ENCODE peak calls at places on chromosomes 5 and 9, in ten cellular contexts. G is A549, H is RWPE1, A is fibroblast of lung, U is IMR-90, K is hepatocyte, E is gastrocnemius medialis, L is lower lobe of right lung, R is testis, Y is DND-41. N is an unnamed sample.

GRCh38 chr5:54520438-54520846 is 2.9 kb downstream of the SNX18 start:
- DNase-seq in G (no peak), H (peak; percentile 45), A (peak; percentile 47), U (peak; percentile 56), K (peak; percentile 46), E (no peak), L (no peak), R (peak; percentile 60), Y (no peak), N (no peak)

GRCh38 chr9:23820731-23821399 is 5.2 kb downstream of the ELAVL2 start:
- DNase-seq in G (no peak), H (peak; percentile 42), A (no peak), U (no peak), K (peak; percentile 28), E (no peak), L (no peak), R (peak; percentile 33), Y (no peak), N (no peak)

GRCh38 chr5:9716838-9717281 is 86.7 kb upstream of the TAS2R1 start:
- DNase-seq in G (no peak), H (no peak), A (peak; percentile 43), U (peak; percentile 96), K (no peak), E (no peak), L (no peak), R (no peak), Y (no peak), N (no peak)

GRCh38 chr5:171714286-171714685 is 71.3 kb upstream of the SMIM23 start:
- DNase-seq in G (no peak), H (no peak), A (no peak), U (no peak), K (no peak), E (no peak), L (no peak), R (no peak), Y (no peak), N (no peak)

GRCh38 chr5:124494540-124495116 is 251.8 kb downstream of the ZNF608 start:
- DNase-seq in G (no peak), H (no peak), A (no peak), U (peak; percentile 25), K (no peak), E (no peak), L (no peak), R (no peak), Y (no peak), N (no peak)

GRCh38 chr5:141121563-141121962 is at the start of gene PCDHB4:
- DNase-seq in G (peak; percentile 10), H (no peak), A (peak; percentile 8), U (no peak), K (no peak), E (no peak), L (no peak), R (peak; percentile 67), Y (no peak), N (no peak)

GRCh38 chr9:16213781-16214515 is 656.5 kb downstream of the BNC2 start:
- DNase-seq in G (peak; percentile 81), H (peak; percentile 46), A (peak; percentile 99), U (peak; percentile 99), K (peak; percentile 25), E (peak; percentile 64), L (no peak), R (peak; percentile 71), Y (no peak), N (no peak)

GRCh38 chr9:96487949-96488348 is 38.0 kb downstream of the HABP4 start:
- DNase-seq in G (no peak), H (no peak), A (peak; percentile 37), U (no peak), K (no peak), E (no peak), L (no peak), R (no peak), Y (no peak), N (no peak)

GRCh38 chr5:115168829-115169391 is 798 bp downstream of the TRIM36 start:
- DNase-seq in G (no peak), H (no peak), A (no peak), U (no peak), K (peak; percentile 39), E (no peak), L (no peak), R (no peak), Y (no peak), N (no peak)

GRCh38 chr5:91849069-91849468 is 466.0 kb upstream of the ARRDC3 start:
- DNase-seq in G (no peak), H (no peak), A (no peak), U (no peak), K (no peak), E (no peak), L (no peak), R (no peak), Y (no peak), N (no peak)

GRCh38 chr5:145924849-145925248 is 11.5 kb upstream of the SH3RF2 start:
- DNase-seq in G (no peak), H (no peak), A (no peak), U (no peak), K (no peak), E (no peak), L (no peak), R (no peak), Y (no peak), N (no peak)

GRCh38 chr5:98917433-98917832 is 11.4 kb downstream of the CHD1 start:
- DNase-seq in G (no peak), H (no peak), A (no peak), U (no peak), K (no peak), E (no peak), L (no peak), R (no peak), Y (no peak), N (no peak)

GRCh38 chr5:3911111-3911510 is 315.5 kb downstream of the IRX1 start:
- DNase-seq in G (no peak), H (no peak), A (no peak), U (no peak), K (no peak), E (no peak), L (no peak), R (no peak), Y (no peak), N (no peak)

GRCh38 chr5:77449277-77449676 is 42.8 kb downstream of the WDR41 start:
- DNase-seq in G (no peak), H (no peak), A (no peak), U (no peak), K (no peak), E (no peak), L (no peak), R (no peak), Y (no peak), N (no peak)

DNA sequence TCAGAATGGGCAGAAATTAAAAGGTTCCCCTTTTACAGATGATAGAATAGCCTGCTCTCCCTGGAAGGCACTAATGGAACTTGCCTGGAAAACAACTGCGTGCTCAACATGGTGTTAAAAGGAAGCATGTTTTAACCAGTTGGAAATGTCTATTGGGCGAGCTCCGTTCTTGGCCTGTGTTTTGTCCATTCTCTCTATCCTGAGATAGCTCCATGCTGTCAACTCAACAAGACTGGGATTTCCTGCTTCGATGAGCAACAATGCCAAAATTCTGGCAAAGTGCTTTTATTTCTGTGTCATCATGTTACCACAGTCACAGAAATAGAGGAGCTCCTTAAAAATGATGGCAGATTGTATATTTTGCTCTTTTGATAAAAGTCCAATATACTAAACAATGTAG is 198.3 kb downstream of the PLK2 start:
- DNase-seq in G (no peak), H (no peak), A (peak; percentile 44), U (peak; percentile 65), K (no peak), E (no peak), L (no peak), R (no peak), Y (no peak), N (no peak)
- H3K27ac ChIP-seq in G (peak overlapping the region; percentile 91), H (no peak overlapping the region), A (no peak overlapping the region), U (no peak overlapping the region), K (no peak overlapping the region), E (no peak overlapping the region), L (no peak overlapping the region), R (no peak overlapping the region), Y (no peak overlapping the region), N (peak overlapping the region; percentile 24)

GRCh38 chr5:73780297-73781080 is 154.5 kb downstream of the ARHGEF28 start:
- DNase-seq in G (no peak), H (no peak), A (no peak), U (no peak), K (peak; percentile 51), E (no peak), L (peak; percentile 47), R (no peak), Y (no peak), N (no peak)
- TF ChIP-seq CTCF in G (no peak), H (no peak), A (no peak), U (no peak), K (no peak), E (no peak), L (no peak), R (no peak), Y (no peak), N (no peak)

GRCh38 chr9:122080986-122081385 is 12.1 kb downstream of the TTLL11 start:
- DNase-seq in G (no peak), H (no peak), A (peak; percentile 81), U (peak; percentile 84), K (no peak), E (no peak), L (no peak), R (no peak), Y (no peak), N (no peak)

GRCh38 chr9:122086873-122087272 is 6.2 kb downstream of the TTLL11 start:
- DNase-seq in G (no peak), H (no peak), A (no peak), U (no peak), K (no peak), E (no peak), L (no peak), R (no peak), Y (no peak), N (no peak)

GRCh38 chr9:122085260-122085659 is 7.8 kb downstream of the TTLL11 start:
- DNase-seq in G (no peak), H (no peak), A (no peak), U (no peak), K (no peak), E (no peak), L (no peak), R (no peak), Y (no peak), N (no peak)

GRCh38 chr9:122087406-122088200 is 5.5 kb downstream of the TTLL11 start:
- DNase-seq in G (no peak), H (no peak), A (peak; percentile 76), U (peak; percentile 75), K (no peak), E (no peak), L (no peak), R (no peak), Y (no peak), N (peak; percentile 84)

DNA sequence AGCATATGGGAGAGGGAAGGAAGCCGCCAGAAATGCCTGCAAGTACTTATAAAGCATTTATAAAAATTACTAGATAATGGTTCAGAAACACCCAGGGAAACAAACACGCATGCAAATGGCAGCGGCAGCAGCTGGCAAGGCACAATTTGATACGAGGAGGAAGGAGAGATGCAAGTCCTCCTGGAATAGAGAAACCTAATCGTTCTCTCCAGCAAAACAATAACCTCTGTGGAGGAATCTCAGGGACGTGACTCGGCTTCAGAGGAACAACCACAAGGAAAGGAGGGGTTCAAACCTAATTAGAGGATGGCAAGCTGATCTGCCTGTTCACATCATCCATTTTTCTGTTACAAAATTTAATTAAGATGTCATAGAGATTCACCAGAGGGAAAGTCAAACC is 8.8 kb downstream of the TTLL11 start:
- DNase-seq in G (no peak), H (no peak), A (no peak), U (no peak), K (no peak), E (no peak), L (no peak), R (no peak), Y (no peak), N (no peak)
- H3K27ac ChIP-seq in G (no peak overlapping the region), H (no peak overlapping the region), A (no peak overlapping the region), U (no peak overlapping the region), K (no peak overlapping the region), E (peak overlapping the region; percentile 70), L (no peak overlapping the region), R (no peak overlapping the region), Y (no peak overlapping the region), N (peak overlapping the region; percentile 92)

GRCh38 chr9:36991516-36992134 is 42.4 kb downstream of the PAX5 start:
- DNase-seq in G (peak; percentile 55), H (peak; percentile 76), A (peak; percentile 5), U (no peak), K (no peak), E (no peak), L (no peak), R (peak; percentile 66), Y (peak; percentile 30), N (no peak)
- TF ChIP-seq CTCF in G (peak; percentile 54), H (peak; percentile 76), A (peak; percentile 18), U (peak; percentile 37), K (peak; percentile 41), E (no peak), L (peak; percentile 9), R (peak; percentile 49), Y (peak; percentile 74), N (no peak)

N was measured in ascending aorta.